ENCODE peak calls at places on chromosomes 16 and 17, in five cellular contexts. K is Peyer's patch, Y is brain microvascular endothelial cell, D is H9, I is DND-41. O is an unnamed sample.

GRCh38 chr17:7956208-7956965 is 24.4 kb downstream of the CNTROB start:
- DNase-seq in K (no peak), Y (no peak), D (no peak), I (no peak), O (no peak)

GRCh38 chr17:66691644-66692500 is 143.0 kb upstream of the CACNG5 start:
- DNase-seq in K (no peak), Y (peak), D (peak), I (no peak), O (no peak)

GRCh38 chr16:35011-35775 is 18.2 kb downstream of the POLR3K start:
- DNase-seq in K (peak), Y (no peak), D (no peak), I (no peak), O (no peak)

GRCh38 chr17:47220531-47220999 is 11.4 kb downstream of the MYL4 start:
- DNase-seq in K (no peak), Y (no peak), D (no peak), I (peak), O (no peak)

GRCh38 chr16:56773531-56773930 is 43.6 kb downstream of the NUP93 start:
- DNase-seq in K (no peak), Y (no peak), D (no peak), I (no peak), O (no peak)

GRCh38 chr17:58242171-58242784 is 3.9 kb downstream of the LPO start:
- DNase-seq in K (no peak), Y (no peak), D (peak), I (no peak), O (no peak)

GRCh38 chr17:61160789-61161440 is 238.7 kb upstream of the TBX2 start:
- DNase-seq in K (no peak), Y (no peak), D (no peak), I (no peak), O (no peak)

GRCh38 chr16:47965439-47965838 is 190.4 kb downstream of the ABCC12 start:
- DNase-seq in K (no peak), Y (peak), D (peak), I (no peak), O (no peak)

GRCh38 chr16:66537236-66537635 is 12.7 kb downstream of the TK2 start:
- DNase-seq in K (no peak), Y (no peak), D (no peak), I (no peak), O (no peak)

DNA sequence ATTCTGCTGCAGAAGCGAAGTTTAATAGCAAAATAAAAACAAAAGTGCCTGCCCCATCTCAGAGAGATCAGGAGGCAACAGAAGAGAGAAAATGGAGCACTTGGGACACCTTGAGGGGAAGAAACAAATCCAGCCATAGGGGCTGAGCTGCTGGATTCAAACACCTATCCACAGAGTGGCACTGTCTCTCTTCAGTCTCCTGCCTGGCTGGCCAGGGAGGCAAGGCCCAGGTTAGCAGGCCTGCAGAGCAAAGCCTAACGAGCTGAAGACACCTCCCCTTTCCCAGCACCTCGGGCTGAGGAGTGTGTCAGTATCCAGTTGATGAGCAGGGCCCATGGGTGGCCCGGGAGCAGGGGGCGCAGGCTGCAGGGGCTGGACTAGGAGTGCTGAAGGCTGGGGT is 8.8 kb upstream of the KRT31 start:
- DNase-seq in K (no peak), Y (no peak), D (no peak), I (no peak), O (no peak)
- TF ChIP-seq CTCF in K (no peak), Y (no peak), D (peak), I (no peak), O (no peak)

DNA sequence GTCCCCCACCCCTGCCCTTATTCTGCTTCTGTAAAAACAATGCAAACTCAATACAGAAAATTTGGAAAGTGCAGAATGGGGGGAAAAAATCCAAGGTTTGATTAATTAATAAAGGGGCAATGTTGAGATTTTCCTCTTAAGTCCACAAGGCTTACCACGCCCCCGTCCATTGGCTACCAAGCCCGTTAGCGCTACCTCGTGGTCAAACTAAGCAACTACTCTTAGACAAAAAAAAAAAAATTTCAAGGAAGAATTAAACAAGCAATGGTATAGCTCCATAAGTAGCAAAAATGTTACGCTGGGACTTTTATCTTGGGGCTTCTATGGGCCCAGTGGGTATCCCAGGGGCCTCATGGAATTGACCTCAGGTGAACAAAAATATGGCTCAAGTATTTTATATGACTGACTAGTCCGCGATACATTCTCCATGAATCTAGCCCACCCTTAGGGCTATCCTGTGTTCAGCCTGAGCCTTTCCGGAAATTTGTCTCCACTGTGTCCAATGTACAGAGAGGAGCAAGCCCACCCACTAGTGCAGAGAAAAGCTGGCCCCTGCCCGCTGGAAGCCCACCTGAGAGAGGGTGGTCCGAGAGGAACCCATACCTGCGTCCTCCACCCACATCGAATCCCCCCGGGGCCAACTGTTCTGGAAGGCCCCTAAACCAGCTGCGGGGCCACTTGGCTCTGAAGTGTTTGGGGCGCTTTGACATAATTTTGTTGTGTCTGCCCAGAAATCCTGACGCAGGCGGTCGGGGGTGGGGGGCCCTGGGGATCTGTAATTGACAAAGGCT is 19.1 kb upstream of the TEX2 start:
- DNase-seq in K (peak), Y (peak), D (peak), I (peak), O (peak)
- H3K27ac ChIP-seq in K (no peak), Y (no peak), D (no peak), I (no peak), O (no peak)

GRCh38 chr17:28407974-28408306 is 1.9 kb upstream of the SLC46A1 start:
- DNase-seq in K (no peak), Y (no peak), D (no peak), I (no peak), O (no peak)

GRCh38 chr17:28404812-28405570 is 1.0 kb downstream of the SLC46A1 start:
- DNase-seq in K (peak), Y (no peak), D (peak), I (no peak), O (no peak)

GRCh38 chr17:28406478-28406824 is 439 bp upstream of the SLC46A1 start:
- DNase-seq in K (no peak), Y (no peak), D (peak), I (no peak), O (no peak)

GRCh38 chr17:28405632-28406477 is at the start of gene SLC46A1:
- DNase-seq in K (peak), Y (no peak), D (peak), I (no peak), O (peak)

GRCh38 chr17:28407130-28407973 is 1.3 kb upstream of the SLC46A1 start:
- DNase-seq in K (no peak), Y (no peak), D (peak), I (no peak), O (no peak)
- TF ChIP-seq CTCF in K (no peak), Y (peak), D (peak), I (no peak), O (no peak)

DNA sequence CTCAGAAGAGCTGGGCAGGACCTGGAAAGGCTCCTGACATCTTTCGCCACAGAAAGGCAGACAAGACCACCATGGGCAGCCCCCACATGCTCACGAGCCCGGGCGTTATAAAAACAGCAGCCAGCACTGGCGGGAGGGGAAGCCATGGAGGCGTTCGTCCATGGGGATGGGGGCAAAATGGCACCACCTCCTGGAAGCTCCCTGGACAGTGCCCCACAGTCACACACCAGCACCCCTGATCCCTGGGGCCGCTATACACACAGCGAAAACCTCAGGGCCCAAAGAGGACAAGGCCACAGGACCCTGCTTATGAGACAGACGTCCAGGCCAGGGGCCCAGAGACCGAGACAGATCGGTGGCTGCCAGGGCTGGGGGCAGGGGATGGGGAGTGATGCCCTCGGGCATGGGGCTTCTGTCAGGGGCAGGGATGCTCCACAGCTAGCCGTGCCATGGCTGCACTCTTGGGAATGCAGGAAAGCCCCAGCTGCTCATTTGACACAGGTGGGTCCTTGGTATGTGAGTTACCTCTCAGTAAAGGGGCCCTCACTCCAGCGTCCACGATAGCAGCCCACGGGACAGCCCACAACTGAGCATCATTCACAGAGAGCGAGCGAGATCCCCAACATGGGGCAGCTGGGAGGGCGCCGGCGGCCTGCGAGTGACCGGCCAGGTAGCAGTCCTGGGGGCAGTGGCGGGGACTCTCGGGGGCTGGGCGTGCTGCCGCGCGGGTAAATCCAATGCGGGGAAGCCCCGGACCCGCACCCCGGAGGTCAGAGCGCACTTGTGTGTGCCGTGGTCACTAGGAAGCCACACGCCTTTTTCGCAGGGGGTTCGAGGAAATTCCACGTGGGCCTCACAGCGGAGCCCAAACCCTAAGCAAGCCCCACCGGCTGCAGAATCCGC is 6.4 kb upstream of the PVALEF start:
- DNase-seq in K (no peak), Y (no peak), D (no peak), I (no peak), O (no peak)
- H3K27ac ChIP-seq in K (no peak), Y (no peak), D (no peak), I (no peak), O (no peak)

O was measured in CD4-positive, alpha-beta T cell.